ENCODE peak calls at places on chromosomes 1 and 21, in six cellular contexts. Z is bronchial epithelial cell, M is fibroblast of pulmonary artery, K is prostate gland, I is upper lobe of right lung, Y is heart right ventricle. S is an unnamed sample.
A peak's percentile ranks its signal among the peaks of the same experiment; 100 is the strongest.

GRCh38 chr1:79945391-79945790 is 938.9 kb upstream of the ADGRL4 start:
- DNase-seq in Z (no peak), M (peak; percentile 1), K (no peak), I (no peak), Y (no peak), S (peak; percentile 2)

GRCh38 chr1:29527314-29528004 is 291.1 kb downstream of the PTPRU start:
- DNase-seq in Z (no peak), M (no peak), K (no peak), I (no peak), Y (no peak), S (no peak)

GRCh38 chr1:67766117-67766978 is 66.9 kb downstream of the GNG12 start:
- DNase-seq in Z (peak; percentile 89), M (peak; percentile 71), K (no peak), I (no peak), Y (peak; percentile 21), S (peak; percentile 93)

GRCh38 chr21:46428987-46429710 is 29.5 kb upstream of the DIP2A start:
- DNase-seq in Z (no peak), M (no peak), K (no peak), I (no peak), Y (no peak), S (no peak)

GRCh38 chr1:119731060-119731459 is 19.3 kb downstream of the PHGDH start:
- DNase-seq in Z (peak; percentile 22), M (no peak), K (no peak), I (no peak), Y (no peak), S (no peak)

GRCh38 chr21:33937931-33938339 is 22.3 kb upstream of the ATP5PO start:
- DNase-seq in Z (no peak), M (no peak), K (no peak), I (no peak), Y (no peak), S (no peak)

GRCh38 chr1:219778793-219779369 is 149.5 kb downstream of the SLC30A10 start:
- DNase-seq in Z (no peak), M (no peak), K (no peak), I (no peak), Y (no peak), S (no peak)

GRCh38 chr21:28240586-28240985 is 752.1 kb downstream of the LTN1 start:
- DNase-seq in Z (no peak), M (peak; percentile 34), K (no peak), I (no peak), Y (no peak), S (peak; percentile 42)

GRCh38 chr21:29499229-29499628 is 200.5 kb downstream of the BACH1 start:
- DNase-seq in Z (no peak), M (no peak), K (no peak), I (no peak), Y (no peak), S (no peak)

GRCh38 chr1:236502579-236502971 is 21.2 kb upstream of the LGALS8 start:
- DNase-seq in Z (peak; percentile 49), M (peak; percentile 69), K (no peak), I (no peak), Y (no peak), S (peak; percentile 71)

GRCh38 chr1:111454859-111455641 is 5.8 kb downstream of the ATP5PB start:
- DNase-seq in Z (no peak), M (no peak), K (no peak), I (no peak), Y (no peak), S (no peak)

GRCh38 chr1:101257500-101258325 is 20.9 kb downstream of the S1PR1 start:
- DNase-seq in Z (no peak), M (no peak), K (no peak), I (no peak), Y (no peak), S (peak; percentile 27)

GRCh38 chr1:117655220-117655577 is 49.4 kb downstream of the TENT5C start:
- DNase-seq in Z (peak; percentile 75), M (peak; percentile 44), K (no peak), I (no peak), Y (peak; percentile 32), S (peak; percentile 56)

GRCh38 chr1:181910905-181911304 is 150.6 kb downstream of the ZNF648 start:
- DNase-seq in Z (no peak), M (no peak), K (no peak), I (no peak), Y (no peak), S (no peak)
- TF ChIP-seq CTCF in Z (peak; percentile 29), M (no peak), K (no peak), I (peak; percentile 8), Y (no peak), S (no peak)

GRCh38 chr1:11860083-11860482 is 1.3 kb upstream of the NPPB start:
- DNase-seq in Z (no peak), M (no peak), K (no peak), I (no peak), Y (no peak), S (no peak)

GRCh38 chr1:11858158-11858557 is 587 bp downstream of the NPPB start:
- DNase-seq in Z (no peak), M (no peak), K (no peak), I (no peak), Y (no peak), S (no peak)

GRCh38 chr1:11858613-11858967 is at the start of gene NPPB:
- DNase-seq in Z (no peak), M (no peak), K (no peak), I (no peak), Y (no peak), S (no peak)

GRCh38 chr1:11860586-11860985 is 1.8 kb upstream of the NPPB start:
- DNase-seq in Z (no peak), M (no peak), K (no peak), I (no peak), Y (no peak), S (no peak)

DNA sequence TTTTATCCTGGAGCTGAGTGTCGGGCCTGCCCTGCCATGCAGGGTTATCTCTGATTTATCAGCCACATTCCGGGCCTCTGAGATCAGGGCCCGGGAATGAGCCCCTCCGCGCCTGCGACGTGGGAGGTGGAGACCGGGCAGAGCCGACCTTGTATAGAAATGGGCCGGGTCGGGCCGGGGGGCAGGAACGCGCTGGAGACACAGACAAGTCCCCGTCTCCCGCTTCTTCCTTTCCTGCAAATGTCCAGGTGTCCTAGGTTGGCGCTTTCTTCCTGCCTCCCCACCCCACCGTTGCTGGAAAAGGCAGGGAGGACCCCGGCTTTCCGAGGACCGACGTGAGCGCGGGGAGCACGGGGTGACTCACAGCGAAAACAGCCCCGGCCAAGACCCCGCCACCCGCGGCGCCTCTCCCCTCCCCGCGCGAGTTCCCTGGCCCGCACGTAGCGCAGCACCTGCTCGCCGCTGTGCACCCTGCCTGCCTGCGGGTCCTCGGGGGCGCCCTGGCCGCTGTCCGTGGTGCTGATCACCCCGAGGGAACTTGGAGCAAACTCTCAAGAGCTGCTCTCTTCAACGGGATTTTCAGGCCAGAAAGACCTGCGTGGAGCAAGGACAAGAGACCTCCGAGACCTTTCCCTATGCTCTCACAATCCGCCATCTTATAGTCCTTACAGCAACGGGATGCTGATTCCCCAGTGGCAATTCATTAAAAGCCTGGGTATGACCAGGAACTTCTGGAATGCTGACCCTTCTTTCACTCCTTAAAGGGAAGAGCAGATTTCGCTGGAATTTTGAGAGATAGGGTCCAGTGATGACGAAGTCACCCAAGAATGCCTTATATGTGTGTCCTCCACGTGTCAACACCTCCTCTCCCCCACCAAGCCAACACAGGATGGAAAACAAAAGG is 475 bp upstream of the NPPB start:
- DNase-seq in Z (peak; percentile 20), M (peak; percentile 74), K (no peak), I (peak; percentile 85), Y (peak; percentile 75), S (peak; percentile 60)
- H3K4me3 ChIP-seq in Z (no peak overlapping the region), M (no peak overlapping the region), K (no peak overlapping the region), I (no peak overlapping the region), Y (no peak overlapping the region), S (no peak overlapping the region)

GRCh38 chr1:23615423-23615822 is 56.1 kb upstream of the ID3 start:
- DNase-seq in Z (no peak), M (no peak), K (no peak), I (no peak), Y (no peak), S (no peak)

GRCh38 chr1:23615852-23616251 is 56.6 kb upstream of the ID3 start:
- DNase-seq in Z (no peak), M (no peak), K (no peak), I (no peak), Y (no peak), S (no peak)

GRCh38 chr1:23611601-23612327 is 52.5 kb upstream of the ID3 start:
- DNase-seq in Z (no peak), M (no peak), K (no peak), I (no peak), Y (no peak), S (no peak)

GRCh38 chr1:23614128-23614660 is 54.9 kb upstream of the ID3 start:
- DNase-seq in Z (no peak), M (no peak), K (no peak), I (no peak), Y (no peak), S (no peak)

DNA sequence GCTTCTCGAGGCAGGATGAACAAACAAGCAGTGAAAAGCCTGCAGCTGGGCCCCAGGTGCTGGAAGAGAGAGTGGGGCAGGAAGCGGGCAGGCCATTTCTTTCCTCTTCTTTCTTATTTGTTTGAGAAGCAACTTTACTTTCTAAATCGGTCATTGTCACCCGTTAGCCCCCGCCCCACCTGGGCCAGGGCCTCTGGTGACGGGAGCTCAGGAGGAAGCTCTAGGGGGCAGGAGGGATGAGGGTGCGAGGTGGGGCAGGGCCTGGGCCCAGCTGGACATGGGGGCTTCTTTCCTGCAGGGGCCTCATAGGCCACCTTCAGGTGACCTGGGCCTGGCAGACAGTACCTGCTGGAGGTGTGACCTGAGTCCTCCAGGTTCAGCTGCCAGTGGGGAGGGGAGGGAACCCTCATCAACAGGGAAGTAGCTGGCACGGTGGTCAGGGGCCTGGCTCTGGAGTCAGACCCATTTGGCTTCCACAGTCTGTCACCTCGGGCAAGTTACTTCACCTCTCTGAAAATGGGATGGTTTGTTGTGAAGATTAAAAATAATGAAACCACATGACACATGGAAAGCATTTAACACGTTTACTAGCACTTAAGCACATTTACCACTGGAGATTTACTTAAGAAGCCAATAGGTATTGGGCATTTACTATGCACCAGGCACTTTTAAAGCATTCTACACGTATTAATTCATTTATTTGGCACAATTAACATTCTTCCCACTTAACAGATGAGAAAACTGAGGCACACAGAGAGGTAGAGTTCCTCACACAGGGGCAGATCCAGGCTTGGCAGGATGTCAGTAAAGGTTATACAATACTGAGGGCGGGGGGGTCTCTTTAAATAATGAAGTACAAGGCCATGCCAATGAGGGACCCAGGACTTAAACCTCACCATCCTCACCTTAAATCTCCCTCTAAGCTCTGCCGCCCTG is 54.2 kb upstream of the ID3 start:
- DNase-seq in Z (no peak), M (no peak), K (no peak), I (no peak), Y (no peak), S (no peak)
- TF ChIP-seq CTCF in Z (no peak), M (no peak), K (no peak), I (no peak), Y (no peak), S (no peak)

DNA sequence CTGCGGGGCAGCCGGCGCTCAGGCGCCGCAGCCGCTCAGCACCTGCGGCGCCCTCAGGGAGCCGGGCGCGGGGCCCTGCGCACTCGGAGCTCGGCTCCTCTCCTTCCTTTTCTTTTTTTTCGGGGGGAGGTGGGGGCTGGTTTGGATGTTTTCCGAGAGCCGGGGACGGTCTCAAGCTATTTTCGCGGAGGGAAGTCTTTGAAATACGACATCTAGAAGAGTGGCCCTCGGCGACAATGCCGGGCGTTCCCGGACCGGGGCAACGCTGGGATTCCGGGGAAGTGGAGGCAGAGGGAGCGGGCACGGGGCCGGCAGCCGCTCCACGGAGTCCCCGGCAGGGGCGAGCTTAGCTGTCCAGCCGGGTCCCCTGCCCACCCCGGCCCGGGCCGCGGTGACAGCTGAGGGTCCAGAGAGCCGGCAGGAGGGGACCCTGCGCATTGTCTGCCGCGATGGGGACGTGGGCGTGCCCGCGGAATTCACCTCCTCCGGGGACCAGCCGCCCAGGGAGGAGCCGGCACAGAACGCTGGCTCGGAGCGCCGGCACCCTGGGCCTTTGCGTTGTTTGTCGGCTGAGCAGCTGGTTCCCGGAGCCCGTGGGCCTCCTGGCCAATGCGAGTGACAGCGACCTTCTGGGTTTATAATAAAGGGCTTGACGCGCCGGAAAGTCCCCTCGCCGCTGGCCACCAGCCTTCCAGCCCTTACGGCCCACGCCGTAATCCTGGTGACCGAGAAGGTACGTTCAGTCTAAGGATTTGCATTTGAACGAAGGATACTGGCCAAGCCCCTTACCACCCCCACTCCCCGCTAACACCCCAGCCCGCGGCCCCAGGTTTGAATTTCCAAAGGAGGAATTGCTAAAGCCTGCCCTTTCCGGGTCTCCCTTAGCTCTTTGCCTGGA is 582 bp downstream of the SLC37A1 start:
- DNase-seq in Z (no peak), M (no peak), K (no peak), I (peak; percentile 86), Y (peak; percentile 64), S (no peak)
- H3K4me3 ChIP-seq in Z (peak overlapping the region; percentile 69), M (peak overlapping the region; percentile 59), K (peak overlapping the region; percentile 74), I (peak overlapping the region; percentile 88), Y (peak overlapping the region; percentile 81), S (peak overlapping the region; percentile 67)